ENCODE peak calls at places on chromosome 17, in four cellular contexts. B is PC-9, U is HCT116, I is GM23248. H is an unnamed sample.

GRCh38 chr17:59409336-59410048 is 78.0 kb downstream of the YPEL2 start:
- DNase-seq in U (no peak), B (no peak), I (no peak), H (no peak)

GRCh38 chr17:56441331-56441730 is 152.2 kb upstream of the NOG start:
- DNase-seq in U (no peak), B (no peak), I (peak; percentile 62), H (no peak)

GRCh38 chr17:72122336-72122667 is 1.5 kb downstream of the SOX9 start:
- DNase-seq in U (no peak), I (no peak), B (no peak), H (no peak)

GRCh38 chr17:8015957-8016631 is 13.7 kb downstream of the GUCY2D start:
- DNase-seq in U (no peak), B (peak; percentile 47), I (peak; percentile 34), H (peak; percentile 76)

GRCh38 chr17:64596439-64596838 is 65.7 kb downstream of the SMURF2 start:
- DNase-seq in I (no peak), U (no peak), B (no peak), H (no peak)

GRCh38 chr17:56678249-56679144 is 85.0 kb downstream of the NOG start:
- DNase-seq in I (peak; percentile 47), U (no peak), B (no peak), H (peak; percentile 41)

GRCh38 chr17:29151567-29151966 is 28.6 kb downstream of the MYO18A start:
- DNase-seq in B (peak; percentile 81), U (peak; percentile 70), I (peak; percentile 66), H (no peak)

GRCh38 chr17:82384730-82385429 is 13.3 kb downstream of the UTS2R start:
- DNase-seq in B (peak; percentile 78), U (no peak), I (peak; percentile 79), H (no peak)

GRCh38 chr17:40486513-40487370 is 14.7 kb downstream of the TNS4 start:
- DNase-seq in B (no peak), U (peak; percentile 37), I (peak; percentile 88), H (no peak)

GRCh38 chr17:59829217-59830006 is 63.3 kb downstream of the TUBD1 start:
- DNase-seq in B (peak; percentile 66), I (peak; percentile 99), U (peak; percentile 100), H (peak; percentile 87)

GRCh38 chr17:44587339-44587738 is 30.1 kb downstream of the FZD2 start:
- DNase-seq in I (peak; percentile 94), U (peak; percentile 51), B (peak; percentile 84), H (peak; percentile 87)

GRCh38 chr17:74773871-74774286 is 2.3 kb downstream of the NAT9 start:
- DNase-seq in I (peak; percentile 66), U (no peak), B (no peak), H (no peak)

GRCh38 chr17:8004899-8005298 is 2.5 kb downstream of the GUCY2D start:
- DNase-seq in I (peak; percentile 83), B (no peak), U (no peak), H (no peak)

GRCh38 chr17:62704381-62704971 is 77.0 kb downstream of the MRC2 start:
- DNase-seq in U (no peak), B (peak; percentile 81), I (peak; percentile 53), H (peak; percentile 69)

GRCh38 chr17:18177137-18177536 is 6.5 kb upstream of the ALKBH5 start:
- DNase-seq in B (no peak), U (no peak), I (no peak), H (no peak)

GRCh38 chr17:58516644-58517377 is 2.4 kb upstream of the MTMR4 start:
- DNase-seq in I (no peak), B (no peak), U (no peak), H (peak; percentile 67)

GRCh38 chr17:39152134-39152884 is 872 bp upstream of the PLXDC1 start:
- DNase-seq in I (no peak), U (peak; percentile 28), B (no peak), H (peak; percentile 54)

GRCh38 chr17:27363322-27363721 is 69.4 kb downstream of the WSB1 start:
- DNase-seq in U (no peak), B (no peak), I (no peak), H (no peak)

GRCh38 chr17:27370776-27371175 is 76.9 kb downstream of the WSB1 start:
- DNase-seq in B (no peak), U (no peak), I (no peak), H (no peak)

GRCh38 chr17:27367121-27367981 is 73.4 kb downstream of the WSB1 start:
- DNase-seq in B (no peak), U (no peak), I (no peak), H (no peak)

GRCh38 chr17:27366438-27366837 is 72.5 kb downstream of the WSB1 start:
- DNase-seq in I (peak; percentile 12), U (no peak), B (no peak), H (no peak)

GRCh38 chr17:27368971-27369370 is 75.1 kb downstream of the WSB1 start:
- DNase-seq in B (no peak), I (no peak), U (no peak), H (no peak)
- H3K27ac ChIP-seq in B (no peak overlapping the region), I (no peak overlapping the region), U (no peak overlapping the region), H (no peak overlapping the region)

GRCh38 chr17:6657633-6658287 is 6.2 kb downstream of the C17orf100 start:
- DNase-seq in U (no peak), B (peak; percentile 43), I (no peak), H (no peak)

GRCh38 chr17:6660765-6661463 is 9.4 kb downstream of the C17orf100 start:
- DNase-seq in I (no peak), U (no peak), B (no peak), H (no peak)

GRCh38 chr17:6651483-6652452 is at the start of the genes C17orf100 and MED31:
- DNase-seq in B (peak; percentile 98), I (peak; percentile 97), U (peak; percentile 84), H (peak; percentile 97)

GRCh38 chr17:6660101-6660500 is 8.5 kb downstream of the C17orf100 start:
- DNase-seq in U (no peak), B (no peak), I (no peak), H (no peak)

GRCh38 chr17:6654816-6655731 is 3.5 kb downstream of the C17orf100 start:
- DNase-seq in I (no peak), B (no peak), U (no peak), H (peak; percentile 44)
- H2AFZ ChIP-seq in I (no peak overlapping the region), B (no peak overlapping the region), U (no peak overlapping the region), H (no peak overlapping the region)

GRCh38 chr17:42154514-42154883 is 290 bp downstream of the RAB5C start:
- DNase-seq in I (no peak), B (no peak), U (no peak), H (no peak)

GRCh38 chr17:42155614-42156045 is 841 bp upstream of the RAB5C start:
- DNase-seq in I (peak; percentile 65), B (no peak), U (no peak), H (no peak)

GRCh38 chr17:42159796-42160551 is 5.2 kb upstream of the RAB5C start:
- DNase-seq in I (no peak), U (no peak), B (no peak), H (no peak)

GRCh38 chr17:42153919-42154491 is 784 bp downstream of the RAB5C start:
- DNase-seq in I (peak; percentile 57), B (no peak), U (no peak), H (peak; percentile 57)
- H3K27ac ChIP-seq in I (peak overlapping the region; percentile 52), B (no peak overlapping the region), U (peak overlapping the region; percentile 48), H (peak overlapping the region; percentile 76)

GRCh38 chr17:14061666-14062560 is 7.4 kb upstream of the COX10 start:
- DNase-seq in B (peak; percentile 74), U (no peak), I (peak; percentile 93), H (peak; percentile 26)
- H2AFZ ChIP-seq in B (no peak overlapping the region), U (no peak overlapping the region), I (peak overlapping the region; percentile 75), H (no peak overlapping the region)

GRCh38 chr17:77834170-77835115 is 124.1 kb upstream of the TNRC6C start:
- DNase-seq in B (peak; percentile 8), U (peak; percentile 62), I (peak; percentile 98), H (peak; percentile 92)
- H3K27ac ChIP-seq in B (no peak overlapping the region), U (no peak overlapping the region), I (peak overlapping the region; percentile 46), H (no peak overlapping the region)

DNA sequence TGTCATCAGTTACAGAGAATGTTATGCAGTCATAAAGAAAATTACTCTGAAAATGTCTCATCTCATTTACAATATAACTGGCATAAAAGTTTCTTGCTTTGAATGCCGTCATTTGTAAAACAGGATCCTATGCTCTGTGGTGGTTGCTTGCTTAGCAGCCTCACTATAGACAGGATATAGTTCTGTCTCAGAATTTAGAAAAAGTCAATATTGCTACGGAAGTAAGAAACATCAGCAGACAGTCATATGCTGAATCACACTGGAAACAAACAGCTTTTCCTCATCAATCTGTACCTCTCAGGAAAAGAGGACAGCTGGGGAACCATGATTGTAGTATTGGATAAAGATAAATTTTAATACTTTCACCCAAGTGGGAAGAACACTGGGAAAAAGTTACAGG is 105.5 kb downstream of the MYO1D start:
- DNase-seq in U (no peak), B (no peak), I (peak; percentile 37), H (no peak)
- H2AFZ ChIP-seq in U (no peak overlapping the region), B (no peak overlapping the region), I (no peak overlapping the region), H (no peak overlapping the region)

GRCh38 chr17:77958716-77959215 is 263 bp downstream of the TNRC6C start:
- DNase-seq in U (no peak), B (no peak), I (no peak), H (no peak)
- H3K27ac ChIP-seq in U (peak overlapping the region; percentile 75), B (no peak overlapping the region), I (no peak overlapping the region), H (no peak overlapping the region)

H was measured in hepatocyte.